ENCODE peak calls at places on chromosomes 16 and 17, in five cellular contexts. Y, G, P, C and E are unnamed samples.

GRCh38 chr16:23990507-23990906 is 154.7 kb downstream of the PRKCB start:
- DNase-seq in C (no peak), P (no peak), G (no peak), Y (no peak), E (no peak)

GRCh38 chr16:81846105-81846504 is 67.0 kb downstream of the PLCG2 start:
- DNase-seq in C (no peak), Y (no peak), G (no peak), P (no peak), E (no peak)

GRCh38 chr16:86874141-86874540 is 295.8 kb downstream of the FOXL1 start:
- DNase-seq in Y (peak; percentile 6), P (peak; percentile 73), C (no peak), G (peak; percentile 90), E (no peak)

GRCh38 chr16:77551352-77551751 is 116.5 kb upstream of the ADAMTS18 start:
- DNase-seq in C (no peak), P (no peak), G (no peak), Y (no peak), E (no peak)

GRCh38 chr17:78357687-78358537 is 2.0 kb downstream of the SOCS3 start:
- DNase-seq in Y (no peak), P (no peak), C (no peak), G (no peak), E (no peak)

GRCh38 chr17:50345443-50346312 is at the start of gene XYLT2:
- DNase-seq in Y (peak; percentile 57), C (peak; percentile 67), P (peak; percentile 97), G (peak; percentile 89), E (no peak)

GRCh38 chr16:11488304-11488703 is 98.4 kb downstream of the LITAF start:
- DNase-seq in P (no peak), Y (no peak), G (no peak), C (no peak), E (no peak)

GRCh38 chr17:81553616-81554181 is 1.5 kb upstream of the FAAP100 start:
- DNase-seq in G (no peak), Y (peak; percentile 16), P (no peak), C (no peak), E (peak; percentile 9)

GRCh38 chr16:79899316-79900110 is 299.0 kb upstream of the MAF start:
- DNase-seq in G (no peak), C (no peak), Y (no peak), P (no peak), E (no peak)

GRCh38 chr17:41555105-41555887 is 16.6 kb downstream of the KRT9 start:
- DNase-seq in Y (no peak), G (no peak), P (no peak), C (no peak), E (no peak)

DNA sequence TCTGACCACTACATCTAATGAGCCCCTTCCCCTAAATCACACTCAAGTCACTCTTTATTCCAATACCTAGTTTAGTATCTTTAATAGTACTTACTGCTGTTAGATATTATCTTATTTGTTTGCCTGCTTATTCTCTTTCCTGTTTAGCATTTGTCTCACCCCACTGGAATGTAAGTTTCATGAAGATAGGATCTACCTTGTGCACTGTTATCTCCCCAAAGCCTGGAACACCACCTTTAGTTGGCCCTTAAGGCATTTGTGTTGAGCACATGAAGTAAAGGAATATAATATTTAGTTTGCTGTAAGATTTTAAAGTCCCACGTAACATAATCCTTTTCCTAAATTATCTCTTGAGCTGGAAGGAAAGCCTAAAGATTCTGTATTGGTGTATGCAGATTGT is 50.2 kb downstream of the VPS35L start:
- DNase-seq in C (no peak), P (no peak), Y (no peak), G (no peak), E (no peak)
- TF ChIP-seq SP1 in C (no peak), P (no peak), Y (no peak), G (no peak), E (no peak)

GRCh38 chr17:31294839-31295488 is 2.1 kb downstream of the OMG start:
- DNase-seq in C (no peak), P (no peak), Y (no peak), G (no peak), E (no peak)
- TF ChIP-seq JUND in C (no peak), P (no peak), Y (no peak), G (no peak), E (no peak)

GRCh38 chr17:55154101-55154500 is 110.7 kb upstream of the HLF start:
- DNase-seq in G (no peak), P (no peak), Y (no peak), C (no peak), E (no peak)
- TF ChIP-seq SP1 in G (no peak), P (no peak), Y (no peak), C (no peak), E (no peak)

GRCh38 chr16:84863485-84863814 is 43.7 kb downstream of the CRISPLD2 start:
- DNase-seq in G (no peak), C (no peak), Y (no peak), P (no peak), E (no peak)
- TF ChIP-seq JUND in G (no peak), C (no peak), Y (no peak), P (no peak), E (no peak)

DNA sequence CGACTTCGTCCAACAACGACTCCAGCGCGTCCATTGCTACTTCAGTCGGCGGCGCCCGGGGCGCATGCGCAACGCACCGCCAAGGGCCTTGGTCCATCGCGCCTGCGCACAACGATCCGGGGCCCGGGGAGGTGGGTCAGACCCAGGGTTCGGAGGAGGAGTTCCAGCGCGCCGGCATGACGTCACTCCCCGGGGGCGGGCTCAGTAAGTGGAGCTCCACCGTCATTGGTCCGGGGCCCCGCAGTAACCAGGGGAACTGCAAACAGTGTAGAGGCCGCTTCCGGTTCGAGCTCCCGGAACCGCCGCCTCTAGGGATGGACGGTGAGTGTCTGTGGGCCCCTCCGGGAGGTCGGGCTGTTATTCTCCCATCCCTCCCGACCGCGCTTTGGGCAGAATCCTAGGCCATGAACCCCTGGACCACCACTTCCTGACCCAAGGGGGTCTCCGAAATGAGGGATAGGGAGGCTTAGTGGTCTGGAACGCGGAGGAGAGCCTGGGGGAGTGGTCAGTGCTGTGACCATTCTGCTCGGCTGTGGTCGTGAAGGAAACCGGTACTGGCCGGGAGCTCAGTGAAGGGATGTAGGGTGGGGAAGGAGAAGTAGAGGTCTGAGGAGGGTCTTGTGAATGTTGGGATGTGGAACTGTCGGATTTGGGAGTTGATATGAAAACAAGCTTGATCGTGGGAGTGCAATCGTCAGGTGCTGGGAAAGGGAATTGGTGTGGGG is at the start of the genes GTF3C1 and KATNIP:
- DNase-seq in C (peak; percentile 98), Y (peak; percentile 94), P (peak; percentile 100), G (peak; percentile 100), E (peak; percentile 90)
- TF ChIP-seq SP1 in C (no peak), Y (peak; percentile 51), P (peak; percentile 60), G (peak; percentile 75), E (peak; percentile 84)

GRCh38 chr16:75252946-75253911 is 1.8 kb upstream of the BCAR1 start:
- DNase-seq in C (no peak), G (peak; percentile 80), Y (no peak), P (no peak), E (no peak)
- TF ChIP-seq JUND in C (no peak), G (peak; percentile 12), Y (no peak), P (no peak), E (no peak)

GRCh38 chr17:61394630-61395408 is 4.8 kb upstream of the TBX2 start:
- DNase-seq in G (no peak), Y (no peak), P (no peak), C (no peak), E (no peak)
- TF ChIP-seq SP1 in G (no peak), Y (no peak), P (no peak), C (no peak), E (no peak)

GRCh38 chr16:10181196-10182162 is 749 bp downstream of the GRIN2A start:
- DNase-seq in Y (peak; percentile 21), C (peak; percentile 38), G (peak; percentile 95), P (peak; percentile 72), E (no peak)
- TF ChIP-seq JUND in Y (no peak), C (no peak), G (no peak), P (no peak), E (no peak)